ENCODE peak calls at places on chromosomes 12 and 14, in six cellular contexts. One of them, this sample, is unnamed.

GRCh38 chr14:104546021-104546491 is 33.5 kb upstream of the C14orf180 start:
- DNase-seq in cardiac muscle cell: no peak
- DNase-seq in tibial nerve: no peak
- DNase-seq in CD4-positive, alpha-beta T cell: no peak
- DNase-seq in fibroblast of lung: no peak
- DNase-seq in A549: no peak
- DNase-seq in this sample: no peak

GRCh38 chr12:119178544-119179334 is at the start of gene HSPB8:
- DNase-seq in fibroblast of lung: peak
- DNase-seq in CD4-positive, alpha-beta T cell: no peak
- DNase-seq in A549: peak
- DNase-seq in tibial nerve: peak
- DNase-seq in cardiac muscle cell: peak
- DNase-seq in this sample: peak

GRCh38 chr12:120830052-120830940 is 73.9 kb downstream of the SPPL3 start:
- DNase-seq in CD4-positive, alpha-beta T cell: no peak
- DNase-seq in fibroblast of lung: no peak
- DNase-seq in A549: no peak
- DNase-seq in tibial nerve: no peak
- DNase-seq in cardiac muscle cell: no peak
- DNase-seq in this sample: no peak

GRCh38 chr12:112762753-112763152 is 28.8 kb upstream of the RPH3A start:
- DNase-seq in cardiac muscle cell: no peak
- DNase-seq in A549: no peak
- DNase-seq in CD4-positive, alpha-beta T cell: no peak
- DNase-seq in fibroblast of lung: no peak
- DNase-seq in tibial nerve: no peak
- DNase-seq in this sample: no peak

GRCh38 chr12:113149361-113150150 is at the start of gene CFAP73:
- DNase-seq in CD4-positive, alpha-beta T cell: no peak
- DNase-seq in cardiac muscle cell: peak
- DNase-seq in tibial nerve: no peak
- DNase-seq in fibroblast of lung: peak
- DNase-seq in A549: peak
- DNase-seq in this sample: peak

GRCh38 chr12:83389237-83389996 is 702.7 kb downstream of the TMTC2 start:
- DNase-seq in fibroblast of lung: no peak
- DNase-seq in cardiac muscle cell: peak
- DNase-seq in tibial nerve: no peak
- DNase-seq in A549: no peak
- DNase-seq in CD4-positive, alpha-beta T cell: no peak
- DNase-seq in this sample: no peak

GRCh38 chr14:78840898-78841297 is 670.7 kb downstream of the NRXN3 start:
- DNase-seq in CD4-positive, alpha-beta T cell: no peak
- DNase-seq in A549: no peak
- DNase-seq in fibroblast of lung: no peak
- DNase-seq in cardiac muscle cell: no peak
- DNase-seq in tibial nerve: no peak
- DNase-seq in this sample: no peak

GRCh38 chr12:14418526-14418925 is 53.0 kb downstream of the ATF7IP start:
- DNase-seq in fibroblast of lung: peak
- DNase-seq in cardiac muscle cell: no peak
- DNase-seq in tibial nerve: no peak
- DNase-seq in CD4-positive, alpha-beta T cell: no peak
- DNase-seq in A549: no peak
- DNase-seq in this sample: no peak

GRCh38 chr12:64104376-64104775 is 117.7 kb downstream of the KICS2 start:
- DNase-seq in tibial nerve: no peak
- DNase-seq in CD4-positive, alpha-beta T cell: no peak
- DNase-seq in cardiac muscle cell: no peak
- DNase-seq in fibroblast of lung: peak
- DNase-seq in A549: no peak
- DNase-seq in this sample: peak

GRCh38 chr12:32399045-32399372 is 349 bp upstream of the FGD4 start:
- DNase-seq in A549: no peak
- DNase-seq in CD4-positive, alpha-beta T cell: no peak
- DNase-seq in tibial nerve: no peak
- DNase-seq in cardiac muscle cell: no peak
- DNase-seq in fibroblast of lung: no peak
- DNase-seq in this sample: no peak

GRCh38 chr14:92971601-92972180 is 48.7 kb downstream of the CHGA start:
- DNase-seq in A549: no peak
- DNase-seq in fibroblast of lung: no peak
- DNase-seq in tibial nerve: no peak
- DNase-seq in cardiac muscle cell: no peak
- DNase-seq in CD4-positive, alpha-beta T cell: no peak
- DNase-seq in this sample: no peak

GRCh38 chr14:92976268-92976667 is 53.3 kb downstream of the CHGA start:
- DNase-seq in tibial nerve: no peak
- DNase-seq in cardiac muscle cell: no peak
- DNase-seq in fibroblast of lung: no peak
- DNase-seq in CD4-positive, alpha-beta T cell: no peak
- DNase-seq in A549: no peak
- DNase-seq in this sample: no peak

GRCh38 chr14:92973798-92974372 is 50.9 kb downstream of the CHGA start:
- DNase-seq in CD4-positive, alpha-beta T cell: no peak
- DNase-seq in tibial nerve: no peak
- DNase-seq in cardiac muscle cell: no peak
- DNase-seq in A549: no peak
- DNase-seq in fibroblast of lung: no peak
- DNase-seq in this sample: peak

GRCh38 chr14:92973265-92973797 is 50.4 kb downstream of the CHGA start:
- DNase-seq in fibroblast of lung: peak
- DNase-seq in tibial nerve: peak
- DNase-seq in cardiac muscle cell: peak
- DNase-seq in CD4-positive, alpha-beta T cell: no peak
- DNase-seq in A549: no peak
- DNase-seq in this sample: peak

DNA sequence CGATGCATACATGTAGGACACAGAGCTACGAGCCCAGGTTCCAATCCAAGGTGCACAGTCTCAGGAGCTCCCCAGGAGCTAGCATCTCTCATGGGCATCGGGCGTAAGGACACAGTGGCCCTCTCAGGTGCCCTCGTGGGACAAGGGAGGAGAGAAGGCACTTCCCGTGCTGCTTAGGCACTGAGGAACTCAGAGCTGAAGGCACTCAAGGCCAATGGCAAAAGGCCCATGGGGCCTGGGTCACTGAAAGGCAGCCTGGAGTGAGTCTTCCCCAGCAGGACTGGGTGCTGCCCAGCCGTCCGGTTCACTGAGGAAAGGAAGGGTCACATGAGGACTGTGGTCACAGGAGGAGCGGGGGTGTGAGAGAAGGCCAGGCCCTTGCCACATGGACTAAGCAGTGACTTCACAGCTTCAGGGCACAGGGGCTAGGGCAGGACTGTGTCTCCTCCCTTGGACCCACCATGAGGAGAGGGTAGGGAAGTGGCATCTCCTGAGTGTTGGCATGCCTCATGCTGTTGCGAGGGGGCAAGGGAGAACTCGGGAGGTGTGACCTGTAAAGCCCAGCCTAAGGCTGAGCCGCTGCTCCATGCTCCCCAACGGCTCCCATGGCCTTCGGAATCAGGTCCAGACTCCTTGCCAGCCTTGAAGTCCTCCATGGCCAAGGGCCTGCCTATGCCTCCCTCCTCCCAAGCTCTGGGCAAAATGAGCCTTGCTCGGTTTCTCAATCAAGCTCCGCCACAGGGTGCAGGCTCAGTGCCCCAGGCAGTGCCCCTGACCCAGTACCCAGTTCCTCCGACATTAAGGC is 51.8 kb downstream of the CHGA start:
- DNase-seq in fibroblast of lung: no peak
- DNase-seq in CD4-positive, alpha-beta T cell: no peak
- DNase-seq in cardiac muscle cell: no peak
- DNase-seq in tibial nerve: no peak
- DNase-seq in A549: no peak
- DNase-seq in this sample: no peak
- H3K27ac ChIP-seq in fibroblast of lung: no peak
- H3K27ac ChIP-seq in CD4-positive, alpha-beta T cell: no peak
- H3K27ac ChIP-seq in cardiac muscle cell: no peak
- H3K27ac ChIP-seq in tibial nerve: peak
- H3K27ac ChIP-seq in A549: no peak
- H3K27ac ChIP-seq in this sample: peak

GRCh38 chr12:1629338-1630080 is 478 bp downstream of the WNT5B start:
- DNase-seq in fibroblast of lung: no peak
- DNase-seq in cardiac muscle cell: peak
- DNase-seq in A549: no peak
- DNase-seq in CD4-positive, alpha-beta T cell: no peak
- DNase-seq in tibial nerve: no peak
- DNase-seq in this sample: no peak
- TF ChIP-seq CTCF in fibroblast of lung: no peak
- TF ChIP-seq CTCF in cardiac muscle cell: no peak
- TF ChIP-seq CTCF in A549: no peak
- TF ChIP-seq CTCF in CD4-positive, alpha-beta T cell: no peak
- TF ChIP-seq CTCF in tibial nerve: no peak
- TF ChIP-seq CTCF in this sample: no peak

GRCh38 chr12:23006413-23006812 is 381.4 kb downstream of the ETNK1 start:
- DNase-seq in A549: no peak
- DNase-seq in fibroblast of lung: no peak
- DNase-seq in tibial nerve: no peak
- DNase-seq in cardiac muscle cell: no peak
- DNase-seq in CD4-positive, alpha-beta T cell: no peak
- DNase-seq in this sample: no peak
- H3K27ac ChIP-seq in A549: no peak
- H3K27ac ChIP-seq in fibroblast of lung: no peak
- H3K27ac ChIP-seq in tibial nerve: no peak
- H3K27ac ChIP-seq in cardiac muscle cell: no peak
- H3K27ac ChIP-seq in CD4-positive, alpha-beta T cell: no peak
- H3K27ac ChIP-seq in this sample: no peak

GRCh38 chr14:51157012-51157411 is 62.1 kb upstream of the TRIM9 start:
- DNase-seq in cardiac muscle cell: peak
- DNase-seq in fibroblast of lung: no peak
- DNase-seq in A549: peak
- DNase-seq in CD4-positive, alpha-beta T cell: no peak
- DNase-seq in tibial nerve: no peak
- DNase-seq in this sample: peak
- TF ChIP-seq CTCF in cardiac muscle cell: peak
- TF ChIP-seq CTCF in fibroblast of lung: peak
- TF ChIP-seq CTCF in A549: peak
- TF ChIP-seq CTCF in CD4-positive, alpha-beta T cell: no peak
- TF ChIP-seq CTCF in tibial nerve: no peak
- TF ChIP-seq CTCF in this sample: peak

GRCh38 chr12:54227376-54227775 is 38.6 kb upstream of the SMUG1 start:
- DNase-seq in A549: no peak
- DNase-seq in tibial nerve: no peak
- DNase-seq in cardiac muscle cell: no peak
- DNase-seq in fibroblast of lung: no peak
- DNase-seq in CD4-positive, alpha-beta T cell: no peak
- DNase-seq in this sample: no peak
- H3K27ac ChIP-seq in A549: peak
- H3K27ac ChIP-seq in tibial nerve: no peak
- H3K27ac ChIP-seq in cardiac muscle cell: no peak
- H3K27ac ChIP-seq in fibroblast of lung: no peak
- H3K27ac ChIP-seq in CD4-positive, alpha-beta T cell: no peak
- H3K27ac ChIP-seq in this sample: no peak

DNA sequence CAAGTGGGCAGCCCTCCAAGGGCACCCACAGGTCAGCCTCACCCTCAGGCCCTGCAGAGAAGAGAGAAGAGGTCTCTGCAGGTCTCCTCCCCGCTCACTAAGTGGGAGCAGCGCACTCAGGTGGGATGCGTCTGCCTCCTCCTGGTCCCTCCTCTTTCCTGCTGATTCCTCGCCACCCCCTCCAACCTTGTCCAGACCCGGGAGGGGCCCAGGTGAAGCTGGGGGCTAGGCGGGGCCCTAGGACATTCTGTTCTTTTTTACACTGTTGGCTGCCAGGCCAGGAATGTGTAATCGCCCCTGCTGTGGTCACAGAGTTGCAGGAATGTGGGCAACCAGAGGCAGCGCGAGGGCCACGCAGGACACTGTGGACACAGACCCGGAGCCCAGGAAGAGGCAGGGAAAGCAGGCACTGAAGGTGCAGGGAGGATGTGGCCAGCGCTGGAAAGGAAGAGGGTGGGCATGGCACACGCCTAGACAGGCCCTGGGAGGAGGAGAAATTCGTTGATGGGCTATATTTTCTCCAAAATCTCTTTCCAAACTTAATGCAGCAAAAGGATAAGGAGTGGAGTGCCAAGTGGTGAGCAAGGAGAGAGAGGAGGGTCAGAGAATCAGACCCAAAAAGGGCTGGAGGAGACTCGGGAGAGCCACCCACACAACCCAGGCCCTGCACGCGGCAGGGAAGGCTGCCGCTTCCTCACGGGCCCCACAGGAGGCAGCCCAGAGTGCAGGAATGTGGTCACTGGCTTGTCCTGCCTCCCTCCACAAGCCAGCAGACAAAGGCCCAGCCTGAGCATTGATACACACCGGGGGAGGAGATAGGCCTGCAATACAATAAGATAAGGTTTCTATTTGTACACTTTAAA is 947 bp upstream of the SCNN1A start:
- DNase-seq in fibroblast of lung: peak
- DNase-seq in tibial nerve: no peak
- DNase-seq in cardiac muscle cell: peak
- DNase-seq in CD4-positive, alpha-beta T cell: no peak
- DNase-seq in A549: peak
- DNase-seq in this sample: peak
- TF ChIP-seq CTCF in fibroblast of lung: peak
- TF ChIP-seq CTCF in tibial nerve: peak
- TF ChIP-seq CTCF in cardiac muscle cell: peak
- TF ChIP-seq CTCF in CD4-positive, alpha-beta T cell: no peak
- TF ChIP-seq CTCF in A549: peak
- TF ChIP-seq CTCF in this sample: peak

DNA sequence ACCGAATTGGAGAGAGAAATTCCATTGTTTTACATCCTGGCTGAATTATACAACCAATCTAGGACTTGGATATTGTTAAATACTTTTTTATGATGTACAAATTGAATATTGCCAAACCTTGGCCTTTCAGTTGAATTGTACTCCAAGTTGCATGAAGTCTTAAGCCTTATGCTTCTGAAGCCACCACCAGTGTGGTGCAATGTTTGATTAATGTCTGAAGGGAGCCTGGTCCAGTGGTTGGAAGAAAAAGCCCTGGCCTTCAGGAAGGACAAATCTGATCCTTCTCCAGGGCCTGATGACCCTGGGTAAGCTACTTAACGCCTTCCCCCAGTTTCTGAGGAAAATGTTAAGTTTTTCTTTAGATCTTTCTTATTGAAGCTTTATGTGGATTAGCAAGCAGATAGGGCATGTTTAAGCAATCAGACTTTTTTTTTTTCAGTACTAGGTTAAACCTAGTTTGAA is 72.0 kb downstream of the PAPOLA start:
- DNase-seq in A549: no peak
- DNase-seq in CD4-positive, alpha-beta T cell: no peak
- DNase-seq in cardiac muscle cell: no peak
- DNase-seq in fibroblast of lung: no peak
- DNase-seq in tibial nerve: no peak
- DNase-seq in this sample: no peak
- H3K27ac ChIP-seq in A549: no peak
- H3K27ac ChIP-seq in CD4-positive, alpha-beta T cell: no peak
- H3K27ac ChIP-seq in cardiac muscle cell: no peak
- H3K27ac ChIP-seq in fibroblast of lung: no peak
- H3K27ac ChIP-seq in tibial nerve: no peak
- H3K27ac ChIP-seq in this sample: no peak

GRCh38 chr12:126617312-126617711 is 1552.1 kb downstream of the AACS start:
- DNase-seq in tibial nerve: no peak
- DNase-seq in CD4-positive, alpha-beta T cell: no peak
- DNase-seq in A549: no peak
- DNase-seq in fibroblast of lung: no peak
- DNase-seq in cardiac muscle cell: no peak
- DNase-seq in this sample: no peak
- TF ChIP-seq CTCF in tibial nerve: no peak
- TF ChIP-seq CTCF in CD4-positive, alpha-beta T cell: no peak
- TF ChIP-seq CTCF in A549: no peak
- TF ChIP-seq CTCF in fibroblast of lung: peak
- TF ChIP-seq CTCF in cardiac muscle cell: peak
- TF ChIP-seq CTCF in this sample: no peak

GRCh38 chr12:46459111-46459510 is 86.5 kb upstream of the SLC38A2 start:
- DNase-seq in fibroblast of lung: peak
- DNase-seq in A549: no peak
- DNase-seq in CD4-positive, alpha-beta T cell: no peak
- DNase-seq in cardiac muscle cell: no peak
- DNase-seq in tibial nerve: no peak
- DNase-seq in this sample: no peak
- H3K27ac ChIP-seq in fibroblast of lung: no peak
- H3K27ac ChIP-seq in A549: peak
- H3K27ac ChIP-seq in CD4-positive, alpha-beta T cell: no peak
- H3K27ac ChIP-seq in cardiac muscle cell: no peak
- H3K27ac ChIP-seq in tibial nerve: no peak
- H3K27ac ChIP-seq in this sample: no peak

This sample was measured in RWPE1.